ENCODE peak calls at places on chromosomes 1 and 21, in four cellular contexts. X is GM12878, I is HepG2, N is K562. F is an unnamed sample.

GRCh38 chr1:9239622-9240401 is 5.2 kb downstream of the H6PD start:
- DNase-seq in X (no peak), I (peak), N (no peak), F (no peak)

GRCh38 chr1:54323324-54323739 is 82.9 kb downstream of the SSBP3 start:
- DNase-seq in X (no peak), I (peak), N (no peak), F (no peak)

GRCh38 chr1:16375521-16376359 is 8.7 kb downstream of the SZRD1 start:
- DNase-seq in X (no peak), I (no peak), N (no peak), F (no peak)

GRCh38 chr1:228037401-228038386 is 30.9 kb downstream of the WNT3A start:
- DNase-seq in X (no peak), I (no peak), N (no peak), F (peak)

GRCh38 chr1:29518183-29518835 is 282.0 kb downstream of the PTPRU start:
- DNase-seq in X (no peak), I (no peak), N (no peak), F (no peak)

GRCh38 chr1:51325878-51326755 is 4.2 kb downstream of the TTC39A start:
- DNase-seq in X (no peak), I (no peak), N (peak), F (no peak)

GRCh38 chr1:30648408-30649000 is 74.9 kb downstream of the MATN1 start:
- DNase-seq in X (no peak), I (no peak), N (no peak), F (no peak)

GRCh38 chr1:203929741-203930309 is 68.4 kb downstream of the SNRPE start:
- DNase-seq in X (no peak), I (no peak), N (no peak), F (no peak)

GRCh38 chr1:155326020-155326526 is 5.4 kb downstream of the RUSC1 start:
- DNase-seq in X (no peak), I (no peak), N (no peak), F (no peak)

GRCh38 chr1:112761714-112762480 is 46.8 kb upstream of the PPM1J start:
- DNase-seq in X (no peak), I (no peak), N (no peak), F (no peak)

GRCh38 chr1:47669081-47669585 is 231.3 kb downstream of the FOXD2 start:
- DNase-seq in X (no peak), I (no peak), N (no peak), F (no peak)

GRCh38 chr1:27979151-27979858 is 19.5 kb downstream of the XKR8 start:
- DNase-seq in X (peak), I (no peak), N (peak), F (peak)

GRCh38 chr1:16628361-16629111 is 15.2 kb upstream of the NBPF1 start:
- DNase-seq in X (no peak), I (no peak), N (peak), F (no peak)

GRCh38 chr1:43557744-43558245 is 27.1 kb downstream of the PTPRF start:
- DNase-seq in X (no peak), I (no peak), N (peak), F (no peak)

GRCh38 chr21:39961251-39961650 is 94.0 kb downstream of the PCP4 start:
- DNase-seq in X (no peak), I (no peak), N (no peak), F (no peak)

GRCh38 chr1:3499611-3500010 is 45.1 kb downstream of the ARHGEF16 start:
- DNase-seq in X (no peak), I (no peak), N (no peak), F (no peak)

GRCh38 chr1:27960762-27961645 is 1.2 kb downstream of the XKR8 start:
- DNase-seq in X (no peak), I (no peak), N (no peak), F (no peak)

GRCh38 chr1:29567257-29567656 is 330.9 kb downstream of the PTPRU start:
- DNase-seq in X (no peak), I (no peak), N (no peak), F (no peak)

GRCh38 chr1:56052090-56052489 is 527.3 kb downstream of the PLPP3 start:
- DNase-seq in X (no peak), I (no peak), N (no peak), F (no peak)

GRCh38 chr1:170305777-170306299 is 160.1 kb downstream of the NTMT2 start:
- DNase-seq in X (peak), I (no peak), N (no peak), F (no peak)

GRCh38 chr1:29682171-29682917 is 446.0 kb downstream of the PTPRU start:
- DNase-seq in X (no peak), I (no peak), N (no peak), F (no peak)

GRCh38 chr1:221794079-221794670 is 52.3 kb upstream of the DUSP10 start:
- DNase-seq in X (peak), I (no peak), N (no peak), F (no peak)

GRCh38 chr1:179178135-179178630 is 51.3 kb downstream of the ABL2 start:
- DNase-seq in X (no peak), I (no peak), N (no peak), F (no peak)

GRCh38 chr1:23600283-23600682 is 41.0 kb upstream of the ID3 start:
- DNase-seq in X (peak), I (no peak), N (no peak), F (no peak)

GRCh38 chr1:171800342-171800741 is 18.9 kb downstream of the METTL13 start:
- DNase-seq in X (no peak), I (no peak), N (no peak), F (no peak)

GRCh38 chr1:197464039-197464438 is 196.0 kb downstream of the CRB1 start:
- DNase-seq in X (no peak), I (peak), N (no peak), F (no peak)

GRCh38 chr1:33182452-33182851 is 609 bp upstream of the TRIM62 start:
- DNase-seq in X (no peak), I (no peak), N (peak), F (peak)

GRCh38 chr1:179108644-179109043 is 26.8 kb downstream of the TOR3A start:
- DNase-seq in X (no peak), I (no peak), N (no peak), F (no peak)

GRCh38 chr1:203518541-203518940 is 24.6 kb downstream of the OPTC start:
- DNase-seq in X (no peak), I (no peak), N (no peak), F (no peak)

GRCh38 chr1:218656301-218657037 is 311.3 kb downstream of the TGFB2 start:
- DNase-seq in X (no peak), I (no peak), N (no peak), F (no peak)

GRCh38 chr1:154178856-154179811 is 12.8 kb downstream of the TPM3 start:
- DNase-seq in X (no peak), I (peak), N (peak), F (no peak)

GRCh38 chr1:234701737-234702341 is 91.9 kb upstream of the IRF2BP2 start:
- DNase-seq in X (no peak), I (no peak), N (no peak), F (no peak)

GRCh38 chr1:1563688-1564087 is 11.0 kb downstream of the SSU72 start:
- DNase-seq in X (no peak), I (no peak), N (no peak), F (no peak)

GRCh38 chr1:223652436-223652901 is 13.0 kb downstream of the CAPN8 start:
- DNase-seq in X (no peak), I (no peak), N (no peak), F (no peak)

GRCh38 chr1:40141878-40142535 is 19.2 kb upstream of the RLF start:
- DNase-seq in X (no peak), I (no peak), N (no peak), F (no peak)

GRCh38 chr1:22024485-22025367 is 23.3 kb downstream of the CELA3A start:
- DNase-seq in X (no peak), I (peak), N (peak), F (peak)

GRCh38 chr1:92326681-92327080 is 27.8 kb downstream of the RPAP2 start:
- DNase-seq in X (no peak), I (peak), N (no peak), F (no peak)

GRCh38 chr1:183318433-183318832 is 99.7 kb downstream of the NMNAT2 start:
- DNase-seq in X (peak), I (peak), N (no peak), F (no peak)

GRCh38 chr1:211908453-211908852 is 77.9 kb upstream of the LPGAT1 start:
- DNase-seq in X (peak), I (no peak), N (no peak), F (no peak)

GRCh38 chr1:67431869-67432578 is 1.8 kb upstream of the SERBP1 start:
- DNase-seq in X (no peak), I (no peak), N (peak), F (peak)
- TF ChIP-seq FOXM1 in X (no peak), I (no peak), N (no peak), F (no peak)

DNA sequence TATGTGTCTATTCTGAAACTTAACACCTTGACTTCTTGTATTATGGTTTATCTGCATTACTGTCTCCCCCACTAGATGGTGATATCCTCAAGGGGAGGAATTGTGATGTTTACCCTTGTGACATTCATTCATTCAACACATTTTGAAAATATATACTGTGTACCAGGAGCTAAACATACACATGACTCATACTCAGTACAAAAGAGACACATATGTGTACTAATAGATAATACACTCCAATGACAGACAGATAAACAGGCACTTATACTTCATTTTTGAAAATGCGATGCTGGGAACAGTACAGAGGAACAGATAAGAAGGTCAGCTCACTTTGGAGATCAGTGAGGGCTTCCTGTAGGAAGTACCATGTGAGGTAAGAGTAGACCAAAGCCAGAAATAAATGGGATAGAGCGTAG is 8.9 kb upstream of the RAB3GAP2 start:
- DNase-seq in X (no peak), I (no peak), N (peak), F (peak)
- TF ChIP-seq BHLHE40 in X (no peak), I (no peak), N (no peak), F (no peak)

DNA sequence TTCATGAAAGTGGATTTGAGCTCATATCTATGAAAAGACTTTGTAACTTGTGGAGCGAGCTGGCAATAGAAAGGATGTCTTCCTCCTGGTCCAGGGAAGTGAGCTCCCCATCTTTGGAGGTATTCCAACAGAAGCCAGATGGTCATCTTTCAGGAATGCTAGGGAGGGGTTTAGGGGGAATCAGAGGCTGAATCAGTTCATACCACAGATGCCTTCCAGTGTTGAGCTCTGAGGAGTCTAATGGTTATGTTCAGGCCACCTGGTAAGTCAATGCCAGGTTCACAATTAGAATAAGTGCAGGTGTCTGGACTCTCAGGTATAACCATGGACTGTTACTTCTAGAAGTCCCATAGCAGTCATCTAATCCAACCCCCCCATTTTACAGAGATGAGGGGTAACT is 119.1 kb downstream of the ACTL8 start:
- DNase-seq in X (no peak), I (no peak), N (no peak), F (no peak)
- TF ChIP-seq FOXM1 in X (no peak), I (no peak), N (no peak), F (no peak)

GRCh38 chr1:20896824-20897223 is 109.7 kb upstream of the HP1BP3 start:
- DNase-seq in X (no peak), I (peak), N (no peak), F (no peak)
- TF ChIP-seq BHLHE40 in X (no peak), I (no peak), N (no peak), F (no peak)

GRCh38 chr1:115555446-115555845 is 86.3 kb upstream of the VANGL1 start:
- DNase-seq in X (no peak), I (no peak), N (no peak), F (no peak)
- TF ChIP-seq FOXM1 in X (no peak), I (no peak), N (no peak), F (no peak)